ENCODE peak calls at places on chromosomes 5 and 9, in eight cellular contexts. One of them, this sample, is unnamed.

GRCh38 chr5:138650196-138650595 is 75.0 kb upstream of the HSPA9 start:
- DNase-seq in astrocyte of the cerebellum: no peak
- DNase-seq in cardiac fibroblast: no peak
- DNase-seq in transverse colon: no peak
- DNase-seq in CD8-positive, alpha-beta T cell: no peak
- DNase-seq in SK-N-SH: no peak
- DNase-seq in fibroblast of pulmonary artery: no peak
- DNase-seq in ovary: no peak
- DNase-seq in this sample: no peak

GRCh38 chr9:33137781-33138264 is 29.3 kb downstream of the B4GALT1 start:
- DNase-seq in cardiac fibroblast: no peak
- DNase-seq in CD8-positive, alpha-beta T cell: peak
- DNase-seq in astrocyte of the cerebellum: no peak
- DNase-seq in transverse colon: no peak
- DNase-seq in fibroblast of pulmonary artery: no peak
- DNase-seq in ovary: no peak
- DNase-seq in SK-N-SH: no peak
- DNase-seq in this sample: no peak

GRCh38 chr9:72193478-72193881 is 44.2 kb downstream of the GDA start:
- DNase-seq in SK-N-SH: no peak
- DNase-seq in astrocyte of the cerebellum: no peak
- DNase-seq in CD8-positive, alpha-beta T cell: no peak
- DNase-seq in cardiac fibroblast: no peak
- DNase-seq in transverse colon: no peak
- DNase-seq in fibroblast of pulmonary artery: no peak
- DNase-seq in ovary: no peak
- DNase-seq in this sample: no peak

GRCh38 chr9:21670374-21670773 is 132.1 kb upstream of the MTAP start:
- DNase-seq in transverse colon: no peak
- DNase-seq in astrocyte of the cerebellum: no peak
- DNase-seq in ovary: no peak
- DNase-seq in fibroblast of pulmonary artery: no peak
- DNase-seq in cardiac fibroblast: no peak
- DNase-seq in SK-N-SH: no peak
- DNase-seq in CD8-positive, alpha-beta T cell: no peak
- DNase-seq in this sample: no peak

GRCh38 chr5:115440782-115441451 is 103.7 kb downstream of the FEM1C start:
- DNase-seq in cardiac fibroblast: no peak
- DNase-seq in CD8-positive, alpha-beta T cell: no peak
- DNase-seq in transverse colon: no peak
- DNase-seq in fibroblast of pulmonary artery: no peak
- DNase-seq in SK-N-SH: no peak
- DNase-seq in ovary: no peak
- DNase-seq in astrocyte of the cerebellum: no peak
- DNase-seq in this sample: no peak

GRCh38 chr9:12934515-12935301 is 159.9 kb downstream of the LURAP1L start:
- DNase-seq in SK-N-SH: no peak
- DNase-seq in ovary: no peak
- DNase-seq in astrocyte of the cerebellum: no peak
- DNase-seq in cardiac fibroblast: no peak
- DNase-seq in transverse colon: no peak
- DNase-seq in CD8-positive, alpha-beta T cell: no peak
- DNase-seq in fibroblast of pulmonary artery: peak
- DNase-seq in this sample: no peak

GRCh38 chr5:143244000-143244736 is 159.3 kb downstream of the NR3C1 start:
- DNase-seq in cardiac fibroblast: peak
- DNase-seq in CD8-positive, alpha-beta T cell: no peak
- DNase-seq in astrocyte of the cerebellum: peak
- DNase-seq in SK-N-SH: no peak
- DNase-seq in fibroblast of pulmonary artery: peak
- DNase-seq in transverse colon: peak
- DNase-seq in ovary: peak
- DNase-seq in this sample: peak

GRCh38 chr5:179411161-179411841 is 66.0 kb upstream of the ADAMTS2 start:
- DNase-seq in fibroblast of pulmonary artery: no peak
- DNase-seq in SK-N-SH: no peak
- DNase-seq in astrocyte of the cerebellum: no peak
- DNase-seq in transverse colon: no peak
- DNase-seq in CD8-positive, alpha-beta T cell: peak
- DNase-seq in ovary: no peak
- DNase-seq in cardiac fibroblast: no peak
- DNase-seq in this sample: no peak

GRCh38 chr9:27787941-27788340 is 214.7 kb upstream of the C9orf72 start:
- DNase-seq in astrocyte of the cerebellum: no peak
- DNase-seq in CD8-positive, alpha-beta T cell: no peak
- DNase-seq in transverse colon: no peak
- DNase-seq in cardiac fibroblast: no peak
- DNase-seq in SK-N-SH: no peak
- DNase-seq in fibroblast of pulmonary artery: peak
- DNase-seq in ovary: no peak
- DNase-seq in this sample: no peak
- TF ChIP-seq CTCF in astrocyte of the cerebellum: peak
- TF ChIP-seq CTCF in CD8-positive, alpha-beta T cell: no peak
- TF ChIP-seq CTCF in transverse colon: no peak
- TF ChIP-seq CTCF in cardiac fibroblast: peak
- TF ChIP-seq CTCF in SK-N-SH: peak
- TF ChIP-seq CTCF in fibroblast of pulmonary artery: peak
- TF ChIP-seq CTCF in ovary: no peak
- TF ChIP-seq CTCF in this sample: no peak

GRCh38 chr9:129282308-129283211 is 104.5 kb upstream of the IER5L start:
- DNase-seq in astrocyte of the cerebellum: no peak
- DNase-seq in transverse colon: peak
- DNase-seq in ovary: peak
- DNase-seq in CD8-positive, alpha-beta T cell: no peak
- DNase-seq in cardiac fibroblast: no peak
- DNase-seq in fibroblast of pulmonary artery: no peak
- DNase-seq in SK-N-SH: no peak
- DNase-seq in this sample: no peak
- H3K4me3 ChIP-seq in astrocyte of the cerebellum: no peak
- H3K4me3 ChIP-seq in transverse colon: peak
- H3K4me3 ChIP-seq in ovary: peak
- H3K4me3 ChIP-seq in CD8-positive, alpha-beta T cell: no peak
- H3K4me3 ChIP-seq in cardiac fibroblast: no peak
- H3K4me3 ChIP-seq in fibroblast of pulmonary artery: no peak
- H3K4me3 ChIP-seq in SK-N-SH: no peak
- H3K4me3 ChIP-seq in this sample: no peak

GRCh38 chr9:136261686-136262430 is 16.2 kb upstream of the QSOX2 start:
- DNase-seq in SK-N-SH: no peak
- DNase-seq in transverse colon: no peak
- DNase-seq in cardiac fibroblast: no peak
- DNase-seq in astrocyte of the cerebellum: no peak
- DNase-seq in ovary: no peak
- DNase-seq in CD8-positive, alpha-beta T cell: no peak
- DNase-seq in fibroblast of pulmonary artery: no peak
- DNase-seq in this sample: no peak

GRCh38 chr9:136262671-136263178 is 17.1 kb upstream of the QSOX2 start:
- DNase-seq in astrocyte of the cerebellum: no peak
- DNase-seq in cardiac fibroblast: no peak
- DNase-seq in CD8-positive, alpha-beta T cell: no peak
- DNase-seq in SK-N-SH: no peak
- DNase-seq in fibroblast of pulmonary artery: no peak
- DNase-seq in ovary: no peak
- DNase-seq in transverse colon: no peak
- DNase-seq in this sample: no peak

GRCh38 chr9:136265561-136266355 is 20.1 kb upstream of the QSOX2 start:
- DNase-seq in transverse colon: no peak
- DNase-seq in fibroblast of pulmonary artery: no peak
- DNase-seq in CD8-positive, alpha-beta T cell: no peak
- DNase-seq in cardiac fibroblast: no peak
- DNase-seq in SK-N-SH: no peak
- DNase-seq in astrocyte of the cerebellum: no peak
- DNase-seq in ovary: no peak
- DNase-seq in this sample: no peak

GRCh38 chr9:136264803-136265405 is 19.3 kb upstream of the QSOX2 start:
- DNase-seq in ovary: no peak
- DNase-seq in astrocyte of the cerebellum: no peak
- DNase-seq in fibroblast of pulmonary artery: no peak
- DNase-seq in transverse colon: no peak
- DNase-seq in SK-N-SH: no peak
- DNase-seq in CD8-positive, alpha-beta T cell: no peak
- DNase-seq in cardiac fibroblast: no peak
- DNase-seq in this sample: no peak

DNA sequence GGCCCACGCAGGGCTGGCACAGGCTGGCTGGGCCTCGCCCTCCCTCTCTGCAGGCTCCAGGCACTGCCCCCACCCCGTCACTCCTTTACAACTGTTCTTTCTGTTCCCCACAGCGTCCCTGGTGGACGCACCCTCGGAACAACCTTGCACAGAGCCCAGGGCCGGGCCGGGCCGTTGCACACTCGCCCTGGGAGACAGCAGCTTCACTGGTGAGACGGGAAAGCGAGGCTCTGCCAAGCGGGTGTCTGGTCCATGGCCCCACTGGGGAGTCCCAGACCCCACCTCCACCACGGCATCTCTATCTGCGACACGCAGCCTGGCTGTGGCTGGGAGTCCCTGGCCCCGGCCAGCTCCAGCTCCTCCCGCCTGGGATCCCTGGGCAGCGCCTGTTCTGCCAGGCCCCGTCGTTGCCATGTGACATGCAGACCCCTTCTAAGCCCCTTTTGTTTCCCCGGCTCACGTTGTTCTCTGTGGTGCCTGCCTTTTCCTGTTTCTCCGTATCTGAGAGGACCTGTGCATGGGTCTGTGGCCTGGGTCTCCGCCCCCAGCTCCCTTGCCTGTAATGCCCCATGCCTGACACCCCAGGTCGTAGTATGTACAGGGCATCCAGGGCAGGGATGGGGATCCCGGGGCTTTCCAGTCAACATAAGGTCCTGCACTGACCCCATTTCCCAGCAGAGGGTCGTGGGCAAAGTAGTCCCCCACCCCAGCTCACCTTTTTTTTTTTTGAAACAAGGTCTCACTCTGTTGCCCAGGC is 18.6 kb upstream of the QSOX2 start:
- DNase-seq in astrocyte of the cerebellum: no peak
- DNase-seq in ovary: no peak
- DNase-seq in cardiac fibroblast: no peak
- DNase-seq in CD8-positive, alpha-beta T cell: no peak
- DNase-seq in transverse colon: no peak
- DNase-seq in fibroblast of pulmonary artery: no peak
- DNase-seq in SK-N-SH: no peak
- DNase-seq in this sample: no peak
- TF ChIP-seq CTCF in astrocyte of the cerebellum: peak
- TF ChIP-seq CTCF in ovary: no peak
- TF ChIP-seq CTCF in cardiac fibroblast: no peak
- TF ChIP-seq CTCF in CD8-positive, alpha-beta T cell: no peak
- TF ChIP-seq CTCF in transverse colon: peak
- TF ChIP-seq CTCF in fibroblast of pulmonary artery: no peak
- TF ChIP-seq CTCF in SK-N-SH: no peak
- TF ChIP-seq CTCF in this sample: no peak

DNA sequence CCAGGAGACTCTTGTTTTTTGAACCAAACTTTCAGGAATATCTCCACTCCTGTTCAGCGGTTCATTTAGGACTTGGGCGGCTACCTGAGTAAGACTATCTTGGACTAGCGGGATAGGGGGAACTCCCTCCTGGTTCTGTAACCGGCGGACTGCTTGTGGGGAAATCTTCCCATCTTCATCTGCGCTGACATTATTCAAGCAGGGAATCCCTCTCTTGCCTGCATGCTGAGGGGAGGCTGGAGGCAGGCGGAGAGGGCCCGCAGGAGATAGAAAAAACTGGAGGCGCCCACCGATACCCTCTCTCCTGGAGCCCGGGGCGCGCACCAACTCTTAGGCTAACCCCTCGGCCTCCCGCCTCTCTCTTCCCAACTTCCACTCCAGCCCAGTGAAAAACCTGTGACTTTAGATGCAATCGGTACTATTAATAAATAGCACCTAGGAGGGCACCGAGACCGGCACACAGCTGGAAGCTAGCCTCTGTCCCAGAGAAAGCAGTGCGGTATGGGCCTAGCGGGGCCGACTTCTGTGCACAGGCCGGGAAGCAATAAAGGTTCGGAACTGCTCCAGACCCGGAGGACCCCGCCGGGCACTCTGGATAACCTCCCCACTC is 1.7 kb downstream of the EFNA5 start:
- DNase-seq in SK-N-SH: peak
- DNase-seq in fibroblast of pulmonary artery: peak
- DNase-seq in transverse colon: peak
- DNase-seq in CD8-positive, alpha-beta T cell: no peak
- DNase-seq in ovary: peak
- DNase-seq in astrocyte of the cerebellum: no peak
- DNase-seq in cardiac fibroblast: peak
- DNase-seq in this sample: no peak
- H3K4me3 ChIP-seq in SK-N-SH: peak
- H3K4me3 ChIP-seq in fibroblast of pulmonary artery: peak
- H3K4me3 ChIP-seq in transverse colon: peak
- H3K4me3 ChIP-seq in CD8-positive, alpha-beta T cell: no peak
- H3K4me3 ChIP-seq in ovary: peak
- H3K4me3 ChIP-seq in astrocyte of the cerebellum: peak
- H3K4me3 ChIP-seq in cardiac fibroblast: peak
- H3K4me3 ChIP-seq in this sample: peak

DNA sequence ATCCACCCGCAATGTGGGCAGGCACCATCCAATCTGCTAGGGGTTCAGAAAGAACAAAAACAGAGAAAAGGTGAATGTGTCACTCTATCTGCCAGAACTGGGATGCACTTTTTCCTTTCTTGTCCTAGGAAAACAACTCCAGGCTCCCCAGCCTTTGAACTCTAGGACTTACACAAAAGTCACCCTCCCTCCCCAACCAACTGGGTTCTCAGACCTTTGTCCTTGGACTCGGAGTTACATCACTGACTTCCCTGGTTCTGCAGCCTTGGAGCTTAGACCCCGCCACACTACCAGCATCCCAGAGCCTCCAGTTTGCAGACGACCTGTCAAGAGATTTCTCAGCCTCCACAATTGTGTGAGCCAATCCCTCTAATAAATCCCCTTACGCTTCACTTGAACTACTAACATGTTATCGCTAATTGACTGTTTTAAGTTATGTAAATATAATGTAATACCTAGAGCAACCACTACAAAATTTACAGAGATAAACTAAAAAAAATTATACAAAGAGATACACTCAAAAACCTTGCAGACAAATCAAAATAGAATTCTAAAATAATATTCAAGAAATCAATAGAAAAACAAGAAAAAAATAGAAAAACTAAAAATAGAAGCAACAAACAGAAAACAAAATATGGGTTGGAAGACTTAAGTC is 5.3 kb upstream of the UBLCP1 start:
- DNase-seq in astrocyte of the cerebellum: no peak
- DNase-seq in cardiac fibroblast: no peak
- DNase-seq in transverse colon: no peak
- DNase-seq in CD8-positive, alpha-beta T cell: no peak
- DNase-seq in ovary: no peak
- DNase-seq in fibroblast of pulmonary artery: no peak
- DNase-seq in SK-N-SH: no peak
- DNase-seq in this sample: no peak
- TF ChIP-seq CTCF in astrocyte of the cerebellum: no peak
- TF ChIP-seq CTCF in cardiac fibroblast: no peak
- TF ChIP-seq CTCF in transverse colon: peak
- TF ChIP-seq CTCF in CD8-positive, alpha-beta T cell: no peak
- TF ChIP-seq CTCF in ovary: no peak
- TF ChIP-seq CTCF in fibroblast of pulmonary artery: no peak
- TF ChIP-seq CTCF in SK-N-SH: peak
- TF ChIP-seq CTCF in this sample: no peak

GRCh38 chr9:2284770-2285169 is 269.6 kb downstream of the SMARCA2 start:
- DNase-seq in SK-N-SH: no peak
- DNase-seq in CD8-positive, alpha-beta T cell: no peak
- DNase-seq in fibroblast of pulmonary artery: no peak
- DNase-seq in astrocyte of the cerebellum: no peak
- DNase-seq in ovary: no peak
- DNase-seq in transverse colon: no peak
- DNase-seq in cardiac fibroblast: no peak
- DNase-seq in this sample: no peak
- H3K4me3 ChIP-seq in SK-N-SH: no peak
- H3K4me3 ChIP-seq in CD8-positive, alpha-beta T cell: no peak
- H3K4me3 ChIP-seq in fibroblast of pulmonary artery: no peak
- H3K4me3 ChIP-seq in astrocyte of the cerebellum: no peak
- H3K4me3 ChIP-seq in ovary: no peak
- H3K4me3 ChIP-seq in transverse colon: no peak
- H3K4me3 ChIP-seq in cardiac fibroblast: no peak
- H3K4me3 ChIP-seq in this sample: no peak

This sample was measured in AG09309.